ENCODE peak calls at places on chromosome 5, in seven cellular contexts. Q, K, V, G, E, U and F are unnamed samples.

GRCh38 chr5:121969660-121970295 is 8.0 kb downstream of the SRFBP1 start:
- DNase-seq in G (no peak), E (peak), U (no peak), V (no peak), Q (no peak), K (peak), F (no peak)

GRCh38 chr5:139671096-139671841 is 23.1 kb downstream of the CXXC5 start:
- DNase-seq in Q (peak), E (no peak), G (no peak), K (no peak), U (no peak), V (no peak), F (no peak)

GRCh38 chr5:139268364-139269202 is 25.0 kb upstream of the MATR3 start:
- DNase-seq in U (no peak), E (no peak), Q (no peak), V (no peak), G (no peak), K (no peak), F (no peak)

GRCh38 chr5:107247427-107247826 is 423.3 kb downstream of the EFNA5 start:
- DNase-seq in U (no peak), Q (no peak), G (no peak), K (peak), E (no peak), V (no peak), F (no peak)

GRCh38 chr5:69083412-69083811 is 10.4 kb upstream of the SLC30A5 start:
- DNase-seq in K (no peak), Q (no peak), V (peak), U (peak), E (no peak), G (no peak), F (no peak)

GRCh38 chr5:106827061-106827460 is 843.7 kb downstream of the EFNA5 start:
- DNase-seq in Q (no peak), V (no peak), E (no peak), U (no peak), K (peak), G (no peak), F (no peak)

GRCh38 chr5:141846031-141846430 is 32.2 kb downstream of the PCDH1 start:
- DNase-seq in Q (no peak), E (peak), G (no peak), K (peak), U (no peak), V (peak), F (peak)

GRCh38 chr5:142545653-142546322 is 140.1 kb downstream of the FGF1 start:
- DNase-seq in G (no peak), K (peak), E (peak), U (no peak), Q (no peak), V (no peak), F (no peak)

GRCh38 chr5:145499483-145499882 is 335.7 kb downstream of the PRELID2 start:
- DNase-seq in G (no peak), V (no peak), E (peak), U (no peak), Q (no peak), K (peak), F (no peak)

GRCh38 chr5:139676951-139677367 is 28.8 kb downstream of the CXXC5 start:
- DNase-seq in Q (no peak), K (no peak), V (no peak), U (no peak), G (no peak), E (no peak), F (peak)

GRCh38 chr5:154291917-154292316 is 101.4 kb downstream of the GALNT10 start:
- DNase-seq in V (no peak), K (no peak), Q (no peak), E (no peak), U (no peak), G (no peak), F (no peak)

GRCh38 chr5:140674211-140674610 is 835 bp upstream of the DND1 start:
- DNase-seq in E (no peak), U (no peak), V (no peak), K (no peak), Q (no peak), G (no peak), F (no peak)

GRCh38 chr5:18465833-18466681 is 831.8 kb downstream of the TAF11L14 start:
- DNase-seq in V (peak), U (peak), E (peak), K (peak), G (peak), Q (no peak), F (peak)

GRCh38 chr5:62722360-62722759 is 143.7 kb downstream of the LRRC70 start:
- DNase-seq in E (no peak), G (peak), K (no peak), V (peak), U (no peak), Q (no peak), F (no peak)
- TF ChIP-seq CTCF in E (no peak), G (no peak), K (no peak), V (no peak), U (no peak), Q (no peak), F (peak)

DNA sequence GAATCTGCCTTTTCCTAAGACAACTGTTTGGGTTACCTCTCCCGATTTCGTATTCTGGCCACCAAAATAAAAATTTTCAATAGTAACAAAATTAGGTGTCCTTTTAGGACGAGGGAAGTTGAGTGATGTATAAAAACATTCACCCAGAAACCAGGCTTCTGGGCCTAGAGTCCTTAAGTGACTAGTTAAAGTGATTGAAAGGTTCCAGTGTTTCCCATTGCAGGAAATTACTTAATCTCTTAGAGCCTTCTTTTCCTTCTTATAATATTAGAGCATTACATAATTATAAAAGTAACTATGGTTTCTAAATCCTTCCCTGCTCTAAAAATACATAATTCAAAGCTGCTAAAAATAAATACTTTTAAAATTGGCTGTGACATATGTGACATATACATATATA is 7.3 kb downstream of the MCIDAS start:
- DNase-seq in U (no peak), E (no peak), K (no peak), G (no peak), Q (no peak), V (no peak), F (no peak)
- TF ChIP-seq CTCF in U (no peak), E (no peak), K (no peak), G (no peak), Q (no peak), V (no peak), F (no peak)

GRCh38 chr5:159286420-159287035 is 23.4 kb downstream of the UBLCP1 start:
- DNase-seq in U (no peak), G (no peak), Q (no peak), V (no peak), E (peak), K (peak), F (no peak)
- TF ChIP-seq CTCF in U (peak), G (peak), Q (peak), V (no peak), E (peak), K (peak), F (peak)

GRCh38 chr5:73433982-73434342 is 14.6 kb downstream of the FOXD1 start:
- DNase-seq in V (no peak), G (no peak), U (peak), K (peak), E (peak), Q (no peak), F (no peak)

GRCh38 chr5:73431204-73431851 is 17.2 kb downstream of the FOXD1 start:
- DNase-seq in U (no peak), K (no peak), Q (no peak), V (no peak), E (no peak), G (no peak), F (no peak)

GRCh38 chr5:73434921-73435320 is 13.7 kb downstream of the FOXD1 start:
- DNase-seq in K (no peak), U (no peak), Q (no peak), V (no peak), E (no peak), G (no peak), F (no peak)

GRCh38 chr5:73434461-73434860 is 14.1 kb downstream of the FOXD1 start:
- DNase-seq in G (no peak), E (no peak), V (no peak), Q (no peak), K (no peak), U (no peak), F (no peak)

GRCh38 chr5:73433272-73433981 is 15.2 kb downstream of the FOXD1 start:
- DNase-seq in V (no peak), G (no peak), Q (no peak), K (no peak), E (no peak), U (no peak), F (no peak)
- TF ChIP-seq CTCF in V (no peak), G (no peak), Q (no peak), K (no peak), E (no peak), U (no peak), F (no peak)

DNA sequence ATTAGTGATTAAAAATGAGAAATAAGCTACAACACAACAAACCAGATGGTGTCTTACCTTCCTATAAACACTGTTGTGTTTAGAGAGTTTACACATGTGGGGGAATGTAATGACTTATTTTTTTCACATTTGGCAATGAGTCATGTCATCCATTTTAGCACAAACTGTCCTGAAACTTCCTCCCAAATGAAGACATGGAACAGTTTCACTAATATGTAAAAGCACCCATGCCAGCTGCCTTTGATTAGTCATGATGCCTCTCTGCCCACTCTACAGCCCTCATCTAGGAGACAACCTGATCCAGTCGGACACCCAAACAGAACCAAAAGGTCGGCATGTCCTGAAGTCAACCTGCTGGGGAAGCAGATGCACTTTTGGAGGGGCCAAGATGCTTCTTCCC is 98.2 kb downstream of the SEMA5A start:
- DNase-seq in E (peak), G (no peak), K (peak), U (no peak), Q (no peak), V (no peak), F (no peak)
- TF ChIP-seq CTCF in E (no peak), G (no peak), K (no peak), U (no peak), Q (no peak), V (no peak), F (no peak)